ENCODE peak calls at places on chromosomes 7 and 10, in four cellular contexts. B, L, K and F are unnamed samples.

GRCh38 chr10:44781131-44781530 is 130.0 kb upstream of the TMEM72 start:
- DNase-seq in B (no peak), L (no peak), K (no peak), F (no peak)

GRCh38 chr7:1618475-1618874 is 48.6 kb upstream of the PSMG3 start:
- DNase-seq in B (no peak), L (no peak), K (no peak), F (no peak)

GRCh38 chr7:127674361-127674760 is 22.4 kb downstream of the SND1 start:
- DNase-seq in B (no peak), K (no peak), L (no peak), F (no peak)

GRCh38 chr10:109450702-109451101 is 472.6 kb downstream of the XPNPEP1 start:
- DNase-seq in B (no peak), L (no peak), K (no peak), F (no peak)

GRCh38 chr10:87657370-87657769 is 2.3 kb upstream of the PAPSS2 start:
- DNase-seq in L (peak; percentile 46), K (no peak), B (no peak), F (no peak)

GRCh38 chr10:71244638-71245419 is 32.5 kb downstream of the UNC5B start:
- DNase-seq in B (no peak), K (peak; percentile 81), L (no peak), F (no peak)

GRCh38 chr7:95951531-95951930 is 179.2 kb downstream of the DYNC1I1 start:
- DNase-seq in L (no peak), B (no peak), K (no peak), F (no peak)

GRCh38 chr10:123562811-123563580 is 103.2 kb upstream of the GPR26 start:
- DNase-seq in L (peak; percentile 8), B (no peak), K (no peak), F (no peak)

GRCh38 chr7:137943132-137943551 is 58.7 kb downstream of the CREB3L2 start:
- DNase-seq in L (no peak), B (no peak), K (no peak), F (no peak)

GRCh38 chr10:114616516-114616915 is 41.6 kb downstream of the ABLIM1 start:
- DNase-seq in B (no peak), L (no peak), K (no peak), F (no peak)

GRCh38 chr10:72694476-72695369 is 2.8 kb downstream of the MCU start:
- DNase-seq in K (peak; percentile 37), B (peak; percentile 33), L (peak; percentile 38), F (peak; percentile 49)

GRCh38 chr7:112263519-112263918 is 57.0 kb downstream of the ZNF277 start:
- DNase-seq in B (no peak), L (no peak), K (no peak), F (no peak)

GRCh38 chr10:124150189-124150806 is 56.9 kb upstream of the CHST15 start:
- DNase-seq in B (no peak), K (no peak), L (no peak), F (no peak)

GRCh38 chr7:23098029-23098428 is 7.6 kb upstream of the KLHL7 start:
- DNase-seq in L (no peak), K (no peak), B (no peak), F (no peak)

GRCh38 chr10:89301231-89301630 is 615 bp upstream of the IFIT2 start:
- DNase-seq in K (no peak), B (peak; percentile 27), L (peak; percentile 26), F (peak; percentile 60)

GRCh38 chr7:618539-619355 is 99.1 kb upstream of the PDGFA start:
- DNase-seq in K (no peak), L (no peak), B (no peak), F (no peak)

GRCh38 chr7:124718032-124718766 is 47.4 kb downstream of the GPR37 start:
- DNase-seq in L (peak; percentile 93), B (no peak), K (no peak), F (no peak)

GRCh38 chr10:49628599-49628998 is 14.8 kb downstream of the CHAT start:
- DNase-seq in L (no peak), B (no peak), K (no peak), F (no peak)

GRCh38 chr10:89301721-89302445 is at the start of gene IFIT2:
- DNase-seq in K (no peak), B (peak; percentile 66), L (peak; percentile 71), F (peak; percentile 59)

GRCh38 chr7:6648066-6648814 is 11.1 kb downstream of the ZNF316 start:
- DNase-seq in B (no peak), K (peak; percentile 37), L (no peak), F (no peak)

GRCh38 chr7:148408307-148408706 is 182.3 kb upstream of the C7orf33 start:
- DNase-seq in B (no peak), L (no peak), K (no peak), F (no peak)

GRCh38 chr7:107788662-107789061 is 14.4 kb downstream of the SLC26A3 start:
- DNase-seq in L (no peak), B (peak; percentile 8), K (no peak), F (no peak)

DNA sequence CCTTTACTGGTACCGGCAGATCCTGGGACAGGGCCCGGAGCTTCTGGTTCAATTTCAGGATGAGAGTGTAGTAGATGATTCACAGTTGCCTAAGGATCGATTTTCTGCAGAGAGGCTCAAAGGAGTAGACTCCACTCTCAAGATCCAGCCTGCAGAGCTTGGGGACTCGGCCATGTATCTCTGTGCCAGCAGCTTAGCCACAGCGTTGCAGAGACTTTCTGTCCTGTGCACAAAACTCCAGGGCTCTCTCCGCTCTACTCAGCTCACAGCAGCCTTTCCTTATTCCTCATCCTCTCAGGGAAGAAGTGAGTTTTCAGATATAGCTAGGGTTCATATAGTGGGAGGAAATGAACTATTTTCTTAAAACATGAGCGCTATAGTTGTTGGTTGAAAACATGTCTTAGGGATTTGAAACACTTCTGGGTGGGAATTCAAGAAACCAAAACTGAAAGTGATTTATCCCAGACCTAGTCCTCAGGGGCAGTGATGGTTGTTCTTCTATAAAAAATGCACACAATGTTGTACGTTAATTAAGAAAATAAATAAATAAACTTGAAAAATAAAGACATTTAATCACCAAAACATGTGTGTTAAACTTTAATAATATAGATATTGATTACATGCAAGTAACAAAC is 150.2 kb upstream of the PRSS58 start:
- DNase-seq in L (no peak), K (no peak), B (no peak), F (no peak)
- H2AFZ ChIP-seq in L (peak overlapping the region; percentile 30), K (peak overlapping the region; percentile 70), B (no peak overlapping the region), F (no peak overlapping the region)

GRCh38 chr10:131091682-131092081 is 219.8 kb downstream of the TCERG1L start:
- DNase-seq in K (no peak), B (no peak), L (no peak), F (no peak)
- H3K27ac ChIP-seq in K (no peak overlapping the region), B (no peak overlapping the region), L (no peak overlapping the region), F (no peak overlapping the region)

DNA sequence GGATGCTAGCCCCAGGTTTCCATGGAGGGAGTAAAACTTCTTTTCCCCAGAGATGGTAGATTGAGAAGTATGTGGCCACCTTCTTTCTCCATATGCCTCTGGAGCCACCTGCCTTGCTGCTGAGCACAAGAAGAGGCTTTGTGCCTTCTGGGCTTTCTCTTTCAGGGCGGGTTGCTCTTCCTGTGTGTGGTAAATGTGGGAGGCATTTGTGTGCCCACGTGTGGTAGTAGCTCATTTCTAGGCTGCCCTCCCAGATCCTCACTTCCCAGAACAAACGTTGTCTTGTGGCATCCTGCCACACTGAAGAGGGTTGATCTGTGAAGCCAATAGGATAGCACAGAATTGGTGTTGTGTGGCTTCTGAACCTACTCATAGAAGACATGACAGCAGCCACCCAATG is 342.0 kb upstream of the PODXL start:
- DNase-seq in L (peak; percentile 15), B (no peak), K (no peak), F (no peak)
- H3K9me2 ChIP-seq in L (no peaks in the 10 kb centered on the region), B (no peaks in the 10 kb centered on the region), K (no peaks in the 10 kb centered on the region), F (no peaks in the 10 kb centered on the region)

GRCh38 chr10:15515207-15515606 is 144.1 kb upstream of the FAM171A1 start:
- DNase-seq in B (no peak), K (no peak), L (no peak), F (no peak)
- H2AFZ ChIP-seq in B (no peak overlapping the region), K (no peak overlapping the region), L (no peak overlapping the region), F (no peak overlapping the region)

DNA sequence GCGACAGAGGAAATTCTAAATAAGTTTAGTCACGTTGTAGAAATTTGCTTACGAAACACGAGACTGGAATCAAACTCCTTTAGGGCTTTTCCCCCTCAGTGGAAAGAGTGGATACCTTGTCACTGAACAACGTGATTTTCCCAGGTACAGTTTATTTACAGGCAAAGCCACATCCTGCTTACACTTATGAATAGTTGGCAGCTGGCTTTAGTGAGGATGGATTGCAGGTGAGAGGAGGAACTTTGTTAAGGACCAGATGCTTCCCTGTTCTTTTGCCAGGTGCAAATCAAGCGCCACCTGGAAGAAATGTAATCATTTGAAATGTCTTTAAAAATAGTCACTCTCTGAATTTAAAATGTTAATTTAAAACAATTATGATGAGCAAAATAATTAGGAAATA is 282.4 kb downstream of the ADARB2 start:
- DNase-seq in K (no peak), B (peak; percentile 57), L (no peak), F (no peak)
- H3K27ac ChIP-seq in K (no peak overlapping the region), B (peak overlapping the region; percentile 79), L (no peak overlapping the region), F (peak overlapping the region; percentile 89)

GRCh38 chr7:74284781-74285259 is 4.4 kb upstream of the CLIP2 start:
- DNase-seq in L (no peak), B (no peak), K (no peak), F (no peak)
- H3K9me2 ChIP-seq in L (no peaks in the 10 kb centered on the region), B (no peaks in the 10 kb centered on the region), K (no peaks in the 10 kb centered on the region), F (no peaks in the 10 kb centered on the region)

DNA sequence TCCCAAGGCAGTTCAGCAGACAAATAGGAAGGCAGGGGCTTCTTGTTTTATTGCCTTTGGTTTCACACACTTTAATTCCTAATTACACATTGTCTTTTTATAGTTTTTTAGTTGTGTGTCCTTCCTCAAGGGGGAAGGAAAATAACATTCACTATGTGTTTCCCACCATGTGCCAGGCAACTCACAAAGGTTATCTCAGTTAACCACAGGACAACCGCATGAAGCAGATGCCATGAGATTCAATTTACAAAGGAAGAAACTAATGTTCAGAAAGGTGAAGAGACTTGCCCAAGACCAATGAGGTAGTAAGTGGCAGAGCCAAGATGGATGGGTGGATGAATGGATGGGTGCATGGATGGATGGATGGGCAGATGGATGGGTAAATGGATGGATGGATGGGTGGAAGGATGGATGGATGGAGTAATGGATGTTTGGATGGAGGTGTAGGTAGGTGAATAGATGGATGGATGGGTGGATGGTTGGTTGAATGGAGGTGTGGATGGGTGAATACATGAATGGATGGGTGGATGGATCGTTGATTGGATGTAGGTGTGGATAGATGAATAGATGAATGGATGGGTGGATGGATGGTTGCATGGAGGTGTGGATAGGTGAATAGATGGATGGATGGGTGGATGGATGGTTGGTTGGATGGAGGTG is 77.9 kb downstream of the ARHGAP22 start:
- DNase-seq in K (no peak), L (no peak), B (no peak), F (no peak)
- H2AFZ ChIP-seq in K (peak overlapping the region; percentile 70), L (no peak overlapping the region), B (no peak overlapping the region), F (no peak overlapping the region)

DNA sequence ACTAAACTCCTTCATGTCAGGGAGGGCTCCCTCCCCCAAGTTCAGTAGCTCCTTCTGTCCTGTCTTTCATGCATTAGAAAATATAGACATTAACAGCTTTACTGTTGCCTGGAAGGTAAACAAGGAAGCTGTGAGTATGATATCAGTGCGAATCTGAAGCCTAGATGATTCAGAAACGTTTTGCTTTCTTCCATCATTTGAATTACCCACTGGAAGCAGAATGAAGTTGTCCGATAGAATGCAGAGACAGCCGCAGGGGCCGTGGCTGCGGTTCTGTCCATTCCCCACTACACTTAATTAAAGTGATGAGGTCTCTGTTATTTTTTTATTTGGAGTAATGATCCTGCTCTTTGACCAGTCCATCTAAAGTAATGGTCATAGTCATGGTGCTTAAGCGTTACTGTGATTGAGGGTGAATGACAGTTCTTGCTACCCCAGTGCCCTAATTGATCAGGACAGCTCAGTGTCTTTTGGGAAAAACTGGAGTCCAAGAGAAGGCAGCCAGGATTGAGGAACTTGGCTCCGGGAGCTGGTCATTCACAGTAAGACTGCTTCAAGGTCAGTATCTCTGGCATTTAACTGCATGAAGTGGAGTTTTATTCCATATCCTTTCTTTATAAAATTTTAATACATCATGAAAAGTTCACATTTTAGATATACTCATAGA is 69.9 kb downstream of the PTPRE start:
- DNase-seq in K (peak; percentile 46), B (no peak), L (no peak), F (no peak)
- H3K27ac ChIP-seq in K (peak overlapping the region; percentile 82), B (no peak overlapping the region), L (no peak overlapping the region), F (no peak overlapping the region)